ENCODE peak calls at places on chromosomes 12 and 14, in five cellular contexts. K is adrenal gland, C is neural progenitor cell, H is vagina, P is HepG2. W is an unnamed sample. For H3K4me1 and H3K9me3, the result is how much of the 10 kb centered on the place peaks cover.

GRCh38 chr12:129109174-129110001 is 256.1 kb downstream of the GLT1D1 start:
- DNase-seq in K (no peak), H (no peak), C (no peak), P (no peak), W (no peak)

GRCh38 chr12:6376079-6376941 is 947 bp upstream of the SCNN1A start:
- DNase-seq in K (no peak), H (no peak), P (peak), C (peak), W (peak)

GRCh38 chr12:122006186-122006926 is 15.3 kb upstream of the BCL7A start:
- DNase-seq in H (no peak), C (no peak), K (no peak), P (no peak), W (no peak)

GRCh38 chr12:38540156-38540555 is 223.6 kb downstream of the ALG10B start:
- DNase-seq in C (no peak), K (no peak), H (no peak), P (no peak), W (no peak)

GRCh38 chr12:53098354-53098981 is 1.0 kb downstream of the IGFBP6 start:
- DNase-seq in C (no peak), H (no peak), K (no peak), P (no peak), W (no peak)

GRCh38 chr14:22872833-22873520 is 1.4 kb downstream of the LRP10 start:
- DNase-seq in P (no peak), C (no peak), K (no peak), H (no peak), W (no peak)

GRCh38 chr12:132397152-132397933 is 68.0 kb upstream of the GALNT9 start:
- DNase-seq in K (peak), H (no peak), C (no peak), P (no peak), W (no peak)

GRCh38 chr14:106605548-106606448 is 1079.4 kb downstream of the TMEM121 start:
- DNase-seq in K (no peak), P (peak), C (no peak), H (no peak), W (peak)

GRCh38 chr14:68726093-68726695 is 66.7 kb downstream of the ZFP36L1 start:
- DNase-seq in P (no peak), H (no peak), K (no peak), C (no peak), W (no peak)

GRCh38 chr12:88600272-88600671 is 20.0 kb upstream of the KITLG start:
- DNase-seq in P (no peak), C (no peak), K (no peak), H (no peak), W (no peak)

GRCh38 chr12:23084236-23084995 is 459.4 kb downstream of the ETNK1 start:
- DNase-seq in C (no peak), P (peak), K (no peak), H (no peak), W (no peak)

GRCh38 chr12:14239935-14240872 is 125.3 kb upstream of the ATF7IP start:
- DNase-seq in H (no peak), K (no peak), C (no peak), P (no peak), W (no peak)

GRCh38 chr14:76201162-76201561 is 49.4 kb downstream of the GPATCH2L start:
- DNase-seq in C (no peak), P (no peak), H (no peak), K (no peak), W (peak)

GRCh38 chr14:98931911-98932310 is 340.1 kb downstream of the BCL11B start:
- DNase-seq in P (no peak), C (no peak), K (no peak), H (no peak), W (peak)

GRCh38 chr14:98928418-98928817 is 343.6 kb downstream of the BCL11B start:
- DNase-seq in H (no peak), P (no peak), K (no peak), C (no peak), W (no peak)

GRCh38 chr14:98932436-98933325 is 339.3 kb downstream of the BCL11B start:
- DNase-seq in C (no peak), P (no peak), H (no peak), K (no peak), W (peak)

GRCh38 chr14:98926802-98927201 is 345.2 kb downstream of the BCL11B start:
- DNase-seq in P (no peak), K (no peak), H (no peak), C (no peak), W (no peak)

GRCh38 chr14:98931126-98931525 is 340.9 kb downstream of the BCL11B start:
- DNase-seq in K (no peak), H (no peak), C (no peak), P (no peak), W (no peak)
- H3K27ac ChIP-seq in K (no peak), H (no peak), C (no peak), P (no peak), W (no peak)

GRCh38 chr12:124607681-124608425 is 40.4 kb upstream of the NCOR2 start:
- DNase-seq in H (no peak), P (no peak), C (no peak), K (no peak), W (no peak)
- H3K4me1 ChIP-seq in H (under half), P (half or more), C (under half), K (under half), W (under half)

GRCh38 chr14:43085820-43086219 is 1421.3 kb downstream of the FSCB start:
- DNase-seq in K (no peak), P (no peak), H (no peak), C (no peak), W (no peak)

DNA sequence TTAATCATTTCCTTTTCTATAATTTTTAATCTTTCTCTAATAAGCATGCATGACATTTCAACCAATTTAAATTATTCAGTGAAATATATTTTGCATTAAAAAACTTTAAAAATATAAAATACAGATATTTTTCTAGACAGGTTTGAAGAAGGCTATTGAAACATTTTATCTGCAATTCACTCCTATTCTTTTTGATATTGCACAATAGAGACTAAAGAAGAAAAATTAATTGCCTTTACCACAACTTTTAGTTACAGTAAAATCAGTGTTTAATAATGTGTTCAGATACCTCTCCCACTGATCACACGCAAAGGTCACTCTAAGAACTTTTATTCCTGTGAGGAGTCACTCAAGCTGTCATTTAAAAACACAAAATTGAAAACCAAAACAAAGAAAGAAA is 1416.7 kb downstream of the FSCB start:
- DNase-seq in K (no peak), H (no peak), C (no peak), P (no peak), W (no peak)
- H3K9me3 ChIP-seq in K (under half), H (under half), C (under half), P (half or more), W (under half)

GRCh38 chr14:91167380-91167770 is 53.5 kb downstream of the DGLUCY start:
- DNase-seq in H (no peak), K (no peak), C (no peak), P (no peak), W (no peak)
- H3K27ac ChIP-seq in H (no peak), K (no peak), C (no peak), P (no peak), W (no peak)

W was measured in small intestine.